ENCODE peak calls at places on chromosomes 2 and 18, in five cellular contexts. S is A549, F is stomach, E is HepG2, P is K562. C is an unnamed sample.

GRCh38 chr2:14189929-14190328 is 442.6 kb upstream of the LRATD1 start:
- DNase-seq in S (no peak), F (no peak), E (no peak), P (no peak), C (no peak)

GRCh38 chr2:187274146-187274545 is 173.9 kb downstream of the CALCRL start:
- DNase-seq in S (no peak), F (no peak), E (no peak), P (no peak), C (no peak)

GRCh38 chr18:1585881-1586488 is 681.3 kb downstream of the ADCYAP1 start:
- DNase-seq in S (peak), F (no peak), E (peak), P (peak), C (no peak)

GRCh38 chr2:159680692-159681091 is 31.6 kb upstream of the MARCHF7 start:
- DNase-seq in S (no peak), F (no peak), E (no peak), P (no peak), C (no peak)

GRCh38 chr2:126385441-126385840 is 270.5 kb upstream of the GYPC start:
- DNase-seq in S (no peak), F (no peak), E (no peak), P (no peak), C (no peak)

GRCh38 chr2:226661789-226662545 is 137.7 kb downstream of the IRS1 start:
- DNase-seq in S (peak), F (no peak), E (no peak), P (peak), C (no peak)

GRCh38 chr2:113133696-113134558 is 6.5 kb downstream of the IL1RN start:
- DNase-seq in S (no peak), F (no peak), E (no peak), P (no peak), C (no peak)

GRCh38 chr2:233146194-233146593 is 86.1 kb downstream of the INPP5D start:
- DNase-seq in S (no peak), F (no peak), E (no peak), P (no peak), C (no peak)

GRCh38 chr2:66481100-66481549 is 46.2 kb downstream of the MEIS1 start:
- DNase-seq in S (peak), F (peak), E (no peak), P (peak), C (no peak)

GRCh38 chr2:84676295-84676694 is 160.0 kb downstream of the DNAH6 start:
- DNase-seq in S (no peak), F (no peak), E (no peak), P (no peak), C (no peak)

GRCh38 chr2:111905990-111906735 is 7.8 kb downstream of the MERTK start:
- DNase-seq in S (no peak), F (no peak), E (no peak), P (no peak), C (no peak)
- TF ChIP-seq EP300 in S (no peak), F (no peak), E (no peak), P (no peak), C (no peak)

GRCh38 chr2:118013724-118014491 is at the start of gene CCDC93:
- DNase-seq in S (peak), F (peak), E (peak), P (peak), C (peak)
- TF ChIP-seq POLR2A in S (peak), F (no peak), E (peak), P (peak), C (peak)

GRCh38 chr18:36947820-36948348 is 119.0 kb downstream of the KIAA1328 start:
- DNase-seq in S (no peak), F (no peak), E (no peak), P (no peak), C (no peak)
- TF ChIP-seq EP300 in S (no peak), F (no peak), E (no peak), P (no peak), C (no peak)

DNA sequence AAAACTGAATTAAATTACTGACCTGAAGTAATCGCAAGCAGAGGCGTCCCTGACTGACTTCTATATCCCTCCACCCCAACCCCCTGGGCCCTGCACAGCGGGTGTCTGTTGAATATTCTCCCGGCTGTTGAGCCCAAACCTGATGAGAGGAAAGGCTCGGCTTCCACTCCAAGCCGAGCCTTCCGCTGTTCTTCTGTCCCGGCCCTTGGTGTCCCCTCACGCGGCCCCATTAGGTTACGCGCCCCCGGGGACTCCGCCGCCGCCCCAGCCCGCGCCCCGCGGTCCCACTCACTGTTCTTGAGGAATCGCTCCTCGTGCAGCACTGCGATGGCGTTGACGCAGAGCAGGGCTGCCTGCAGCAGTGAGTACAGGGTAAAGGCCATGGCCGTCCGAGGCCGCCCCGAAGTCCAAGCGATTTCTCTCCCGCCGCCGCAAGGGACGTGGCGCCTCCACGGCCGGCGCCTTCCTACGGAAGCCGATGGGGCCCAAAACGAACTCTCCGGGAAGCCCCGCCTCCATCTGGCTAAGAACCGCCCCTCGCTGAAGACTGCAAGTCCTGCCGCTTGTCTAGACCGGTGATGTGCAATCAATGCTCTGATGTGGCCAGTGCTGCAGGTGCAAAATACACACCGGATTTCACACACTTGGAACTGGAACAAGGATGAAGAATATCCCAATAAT is at the start of gene IER3IP1:
- DNase-seq in S (peak), F (peak), E (peak), P (peak), C (peak)
- TF ChIP-seq POLR2A in S (peak), F (no peak), E (peak), P (peak), C (peak)

DNA sequence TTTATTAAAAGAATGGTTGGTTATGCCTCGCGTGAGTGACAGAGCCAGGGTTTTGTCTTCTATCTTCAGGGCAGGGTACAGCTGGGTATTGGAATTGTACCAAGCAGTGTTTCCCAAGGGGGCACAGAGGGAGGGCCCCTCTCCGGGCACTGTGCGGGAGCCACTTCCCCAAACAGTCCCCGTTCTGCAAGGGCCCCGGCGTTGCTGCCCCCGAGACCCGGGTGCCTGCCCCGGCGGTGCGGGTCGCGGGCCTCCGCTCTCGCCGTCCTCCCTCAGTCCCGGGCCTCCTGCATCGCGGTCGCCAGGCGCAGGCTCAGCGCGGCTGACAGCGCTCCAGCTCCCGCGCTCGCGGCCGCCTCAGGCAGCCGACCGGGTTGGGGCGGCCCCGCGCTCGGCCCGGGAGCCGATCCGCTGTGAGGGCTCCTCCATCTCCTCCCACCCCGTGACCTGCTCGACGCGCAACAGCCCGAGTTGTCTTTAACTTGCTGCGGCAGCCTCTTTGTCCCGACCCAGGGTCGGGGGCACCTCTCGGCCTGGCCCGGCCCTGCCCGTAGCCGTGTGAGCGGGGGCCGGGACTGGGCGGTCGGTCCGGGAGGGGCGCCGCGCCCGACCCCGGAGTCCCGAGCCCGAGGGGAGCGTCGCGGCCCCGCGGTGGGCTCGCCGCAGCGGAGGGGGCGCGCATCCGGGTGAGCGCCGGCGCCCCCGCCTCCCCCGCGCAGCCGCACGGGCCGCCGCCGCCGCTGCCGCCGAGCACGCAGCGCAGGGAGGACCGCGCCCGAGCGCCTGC is 599 bp upstream of the GALNT1 start:
- DNase-seq in S (peak), F (peak), E (peak), P (peak), C (peak)
- TF ChIP-seq EP300 in S (no peak), F (no peak), E (no peak), P (no peak), C (no peak)

GRCh38 chr2:27494944-27495554 is at the start of gene FNDC4:
- DNase-seq in S (no peak), F (peak), E (no peak), P (peak), C (peak)
- TF ChIP-seq POLR2A in S (peak), F (no peak), E (no peak), P (no peak), C (peak)

GRCh38 chr2:190695739-190696138 is 46.9 kb downstream of the NAB1 start:
- DNase-seq in S (no peak), F (no peak), E (no peak), P (no peak), C (no peak)
- TF ChIP-seq EP300 in S (no peak), F (no peak), E (no peak), P (no peak), C (no peak)

GRCh38 chr2:89784960-89785359 is 1093.5 kb downstream of the RPIA start:
- DNase-seq in S (no peak), F (no peak), E (no peak), P (no peak), C (no peak)

GRCh38 chr2:89775885-89776284 is 1084.4 kb downstream of the RPIA start:
- DNase-seq in S (no peak), F (no peak), E (no peak), P (no peak), C (no peak)

GRCh38 chr2:89781962-89782361 is 1090.5 kb downstream of the RPIA start:
- DNase-seq in S (no peak), F (no peak), E (no peak), P (no peak), C (no peak)

GRCh38 chr2:89780318-89780717 is 1088.8 kb downstream of the RPIA start:
- DNase-seq in S (no peak), F (no peak), E (no peak), P (no peak), C (no peak)
- TF ChIP-seq POLR2A in S (no peak), F (no peak), E (no peak), P (no peak), C (no peak)

GRCh38 chr18:29164993-29165599 is 988.2 kb upstream of the CDH2 start:
- DNase-seq in S (peak), F (no peak), E (peak), P (no peak), C (no peak)
- TF ChIP-seq EP300 in S (peak), F (no peak), E (no peak), P (no peak), C (no peak)

C was measured in ovary.